ENCODE peak calls at places on chromosomes 12 and 14, in five cellular contexts. One of them, this sample, is unnamed.

GRCh38 chr14:101118746-101119610 is 215.5 kb upstream of the RTL1 start:
- DNase-seq in M059J: no peak
- DNase-seq in putamen: no peak
- DNase-seq in stimulated activated CD4-positive, alpha-beta T cell treated with anti-CD3 and anti-CD28 coated beads, Interleukin-1b, Interleukin-23, amount 100 ng/mL, for 1 hour: no peak
- DNase-seq in GM13976: no peak
- DNase-seq in this sample: no peak

GRCh38 chr12:78121969-78122610 is 291.4 kb downstream of the NAV3 start:
- DNase-seq in M059J: no peak
- DNase-seq in putamen: no peak
- DNase-seq in stimulated activated CD4-positive, alpha-beta T cell treated with anti-CD3 and anti-CD28 coated beads, Interleukin-1b, Interleukin-23, amount 100 ng/mL, for 1 hour: no peak
- DNase-seq in GM13976: no peak
- DNase-seq in this sample: no peak

GRCh38 chr12:95168746-95169145 is 48.5 kb downstream of the FGD6 start:
- DNase-seq in M059J: no peak
- DNase-seq in putamen: no peak
- DNase-seq in stimulated activated CD4-positive, alpha-beta T cell treated with anti-CD3 and anti-CD28 coated beads, Interleukin-1b, Interleukin-23, amount 100 ng/mL, for 1 hour: no peak
- DNase-seq in GM13976: no peak
- DNase-seq in this sample: no peak

GRCh38 chr12:104866286-104866685 is 91.8 kb downstream of the SLC41A2 start:
- DNase-seq in M059J: peak
- DNase-seq in putamen: no peak
- DNase-seq in stimulated activated CD4-positive, alpha-beta T cell treated with anti-CD3 and anti-CD28 coated beads, Interleukin-1b, Interleukin-23, amount 100 ng/mL, for 1 hour: no peak
- DNase-seq in GM13976: no peak
- DNase-seq in this sample: no peak

GRCh38 chr14:37819155-37820015 is 224.0 kb downstream of the TTC6 start:
- DNase-seq in M059J: peak
- DNase-seq in putamen: no peak
- DNase-seq in stimulated activated CD4-positive, alpha-beta T cell treated with anti-CD3 and anti-CD28 coated beads, Interleukin-1b, Interleukin-23, amount 100 ng/mL, for 1 hour: no peak
- DNase-seq in GM13976: no peak
- DNase-seq in this sample: no peak

GRCh38 chr12:109084425-109084824 is 8.8 kb downstream of the ALKBH2 start:
- DNase-seq in M059J: no peak
- DNase-seq in putamen: no peak
- DNase-seq in stimulated activated CD4-positive, alpha-beta T cell treated with anti-CD3 and anti-CD28 coated beads, Interleukin-1b, Interleukin-23, amount 100 ng/mL, for 1 hour: no peak
- DNase-seq in GM13976: no peak
- DNase-seq in this sample: no peak

GRCh38 chr12:1741154-1741949 is 50.5 kb downstream of the ADIPOR2 start:
- DNase-seq in M059J: peak
- DNase-seq in putamen: no peak
- DNase-seq in stimulated activated CD4-positive, alpha-beta T cell treated with anti-CD3 and anti-CD28 coated beads, Interleukin-1b, Interleukin-23, amount 100 ng/mL, for 1 hour: no peak
- DNase-seq in GM13976: no peak
- DNase-seq in this sample: no peak

GRCh38 chr12:125856366-125856765 is 791.1 kb downstream of the AACS start:
- DNase-seq in M059J: no peak
- DNase-seq in putamen: no peak
- DNase-seq in stimulated activated CD4-positive, alpha-beta T cell treated with anti-CD3 and anti-CD28 coated beads, Interleukin-1b, Interleukin-23, amount 100 ng/mL, for 1 hour: no peak
- DNase-seq in GM13976: no peak
- DNase-seq in this sample: no peak

GRCh38 chr14:18656627-18657026 is 55.7 kb downstream of the OR11H12 start:
- DNase-seq in M059J: no peak
- DNase-seq in putamen: no peak
- DNase-seq in stimulated activated CD4-positive, alpha-beta T cell treated with anti-CD3 and anti-CD28 coated beads, Interleukin-1b, Interleukin-23, amount 100 ng/mL, for 1 hour: no peak
- DNase-seq in GM13976: no peak
- DNase-seq in this sample: no peak

GRCh38 chr14:75960219-75960618 is 21.6 kb downstream of the TGFB3 start:
- DNase-seq in M059J: no peak
- DNase-seq in putamen: no peak
- DNase-seq in stimulated activated CD4-positive, alpha-beta T cell treated with anti-CD3 and anti-CD28 coated beads, Interleukin-1b, Interleukin-23, amount 100 ng/mL, for 1 hour: no peak
- DNase-seq in GM13976: peak
- DNase-seq in this sample: no peak

GRCh38 chr12:32400114-32400672 is 835 bp downstream of the FGD4 start:
- DNase-seq in M059J: peak
- DNase-seq in putamen: no peak
- DNase-seq in stimulated activated CD4-positive, alpha-beta T cell treated with anti-CD3 and anti-CD28 coated beads, Interleukin-1b, Interleukin-23, amount 100 ng/mL, for 1 hour: no peak
- DNase-seq in GM13976: peak
- DNase-seq in this sample: no peak

GRCh38 chr12:75446857-75447256 is 33.7 kb upstream of the GLIPR1 start:
- DNase-seq in M059J: peak
- DNase-seq in putamen: no peak
- DNase-seq in stimulated activated CD4-positive, alpha-beta T cell treated with anti-CD3 and anti-CD28 coated beads, Interleukin-1b, Interleukin-23, amount 100 ng/mL, for 1 hour: no peak
- DNase-seq in GM13976: no peak
- DNase-seq in this sample: no peak

GRCh38 chr12:3275171-3276041 is 198.2 kb downstream of the TSPAN9 start:
- DNase-seq in M059J: peak
- DNase-seq in putamen: peak
- DNase-seq in stimulated activated CD4-positive, alpha-beta T cell treated with anti-CD3 and anti-CD28 coated beads, Interleukin-1b, Interleukin-23, amount 100 ng/mL, for 1 hour: peak
- DNase-seq in GM13976: peak
- DNase-seq in this sample: no peak

GRCh38 chr12:49909826-49910225 is 6.1 kb upstream of the FAIM2 start:
- DNase-seq in M059J: peak
- DNase-seq in putamen: no peak
- DNase-seq in stimulated activated CD4-positive, alpha-beta T cell treated with anti-CD3 and anti-CD28 coated beads, Interleukin-1b, Interleukin-23, amount 100 ng/mL, for 1 hour: no peak
- DNase-seq in GM13976: no peak
- DNase-seq in this sample: no peak

GRCh38 chr12:57243521-57244305 is 7.3 kb downstream of the STAC3 start:
- DNase-seq in M059J: peak
- DNase-seq in putamen: no peak
- DNase-seq in stimulated activated CD4-positive, alpha-beta T cell treated with anti-CD3 and anti-CD28 coated beads, Interleukin-1b, Interleukin-23, amount 100 ng/mL, for 1 hour: peak
- DNase-seq in GM13976: peak
- DNase-seq in this sample: peak

GRCh38 chr12:70831538-70831937 is 89.0 kb downstream of the PTPRR start:
- DNase-seq in M059J: peak
- DNase-seq in putamen: no peak
- DNase-seq in stimulated activated CD4-positive, alpha-beta T cell treated with anti-CD3 and anti-CD28 coated beads, Interleukin-1b, Interleukin-23, amount 100 ng/mL, for 1 hour: no peak
- DNase-seq in GM13976: no peak
- DNase-seq in this sample: no peak

GRCh38 chr12:22529281-22530060 is 14.9 kb downstream of the C2CD5 start:
- DNase-seq in M059J: peak
- DNase-seq in putamen: no peak
- DNase-seq in stimulated activated CD4-positive, alpha-beta T cell treated with anti-CD3 and anti-CD28 coated beads, Interleukin-1b, Interleukin-23, amount 100 ng/mL, for 1 hour: no peak
- DNase-seq in GM13976: no peak
- DNase-seq in this sample: no peak

GRCh38 chr12:101823891-101824290 is 6.9 kb downstream of the GNPTAB start:
- DNase-seq in M059J: peak
- DNase-seq in putamen: peak
- DNase-seq in stimulated activated CD4-positive, alpha-beta T cell treated with anti-CD3 and anti-CD28 coated beads, Interleukin-1b, Interleukin-23, amount 100 ng/mL, for 1 hour: peak
- DNase-seq in GM13976: peak
- DNase-seq in this sample: no peak

GRCh38 chr12:81440001-81440400 is 319.1 kb downstream of the PPFIA2 start:
- DNase-seq in M059J: no peak
- DNase-seq in putamen: peak
- DNase-seq in stimulated activated CD4-positive, alpha-beta T cell treated with anti-CD3 and anti-CD28 coated beads, Interleukin-1b, Interleukin-23, amount 100 ng/mL, for 1 hour: no peak
- DNase-seq in GM13976: no peak
- DNase-seq in this sample: no peak